ENCODE peak calls at places on chromosome 19, in six cellular contexts. S, D, T, Q, M and Y are unnamed samples.

GRCh38 chr19:18798384-18799352 is 7.6 kb upstream of the COMP start:
- DNase-seq in S (no peak), D (no peak), M (no peak), T (no peak), Q (peak), Y (peak)

GRCh38 chr19:54448037-54448773 is 794 bp upstream of the LENG8 start:
- DNase-seq in M (peak), T (peak), D (no peak), S (peak), Q (peak), Y (no peak)

GRCh38 chr19:35090795-35091214 is 24.8 kb upstream of the FXYD3 start:
- DNase-seq in D (no peak), T (no peak), Q (no peak), M (no peak), S (peak), Y (peak)

GRCh38 chr19:7908078-7908699 is 4.5 kb downstream of the MAP2K7 start:
- DNase-seq in T (no peak), Q (no peak), S (peak), D (no peak), M (no peak), Y (no peak)

GRCh38 chr19:3098515-3099346 is 4.6 kb downstream of the GNA11 start:
- DNase-seq in Q (peak), S (peak), M (no peak), T (no peak), D (no peak), Y (peak)

GRCh38 chr19:2475018-2475701 is 767 bp upstream of the GADD45B start:
- DNase-seq in S (peak), D (no peak), Q (peak), T (no peak), M (no peak), Y (peak)

GRCh38 chr19:39014037-39014436 is 18.3 kb downstream of the FBXO27 start:
- DNase-seq in D (no peak), S (no peak), Q (no peak), T (no peak), M (no peak), Y (no peak)

GRCh38 chr19:46537136-46538097 is 41.8 kb upstream of the PNMA8B start:
- DNase-seq in D (no peak), S (peak), Q (peak), M (no peak), T (peak), Y (peak)

GRCh38 chr19:11510444-11510843 is 4.8 kb upstream of the ZNF653 start:
- DNase-seq in D (no peak), Q (no peak), S (no peak), T (no peak), M (no peak), Y (no peak)

GRCh38 chr19:58513694-58514563 is 2.1 kb upstream of the SLC27A5 start:
- DNase-seq in Q (peak), T (peak), D (peak), S (peak), M (peak), Y (peak)